ENCODE peak calls at places on chromosomes 16 and 17, in eight cellular contexts. One of them, this sample, is unnamed.

GRCh38 chr16:25217119-25217511 is 368 bp downstream of the AQP8 start:
- DNase-seq in SK-N-SH: no peak
- DNase-seq in cardiac muscle cell: no peak
- DNase-seq in keratinocyte: no peak
- DNase-seq in tibial artery: no peak
- DNase-seq in fibroblast of mammary gland: no peak
- DNase-seq in OCI-LY7: no peak
- DNase-seq in BJ: no peak
- DNase-seq in this sample: no peak

GRCh38 chr17:33373209-33373608 is 80.1 kb upstream of the ASIC2 start:
- DNase-seq in SK-N-SH: no peak
- DNase-seq in cardiac muscle cell: no peak
- DNase-seq in keratinocyte: no peak
- DNase-seq in tibial artery: no peak
- DNase-seq in fibroblast of mammary gland: no peak
- DNase-seq in OCI-LY7: no peak
- DNase-seq in BJ: no peak
- DNase-seq in this sample: no peak

GRCh38 chr17:43940630-43941029 is 1.6 kb downstream of the PPY start:
- DNase-seq in SK-N-SH: peak; percentile 81
- DNase-seq in cardiac muscle cell: peak; percentile 81
- DNase-seq in keratinocyte: no peak
- DNase-seq in tibial artery: no peak
- DNase-seq in fibroblast of mammary gland: no peak
- DNase-seq in OCI-LY7: peak; percentile 44
- DNase-seq in BJ: no peak
- DNase-seq in this sample: no peak

GRCh38 chr16:63933841-63934240 is 1188.0 kb downstream of the CDH11 start:
- DNase-seq in SK-N-SH: no peak
- DNase-seq in cardiac muscle cell: no peak
- DNase-seq in keratinocyte: no peak
- DNase-seq in tibial artery: no peak
- DNase-seq in fibroblast of mammary gland: no peak
- DNase-seq in OCI-LY7: no peak
- DNase-seq in BJ: no peak
- DNase-seq in this sample: no peak

GRCh38 chr17:74196541-74197310 is 6.8 kb upstream of the RPL38 start:
- DNase-seq in SK-N-SH: peak; percentile 60
- DNase-seq in cardiac muscle cell: no peak
- DNase-seq in keratinocyte: no peak
- DNase-seq in tibial artery: no peak
- DNase-seq in fibroblast of mammary gland: no peak
- DNase-seq in OCI-LY7: no peak
- DNase-seq in BJ: no peak
- DNase-seq in this sample: no peak

GRCh38 chr17:51540151-51540550 is 279.8 kb downstream of the UTP18 start:
- DNase-seq in SK-N-SH: no peak
- DNase-seq in cardiac muscle cell: no peak
- DNase-seq in keratinocyte: no peak
- DNase-seq in tibial artery: no peak
- DNase-seq in fibroblast of mammary gland: no peak
- DNase-seq in OCI-LY7: no peak
- DNase-seq in BJ: no peak
- DNase-seq in this sample: no peak

GRCh38 chr16:48970216-48970615 is 311.4 kb downstream of the CBLN1 start:
- DNase-seq in SK-N-SH: no peak
- DNase-seq in cardiac muscle cell: no peak
- DNase-seq in keratinocyte: no peak
- DNase-seq in tibial artery: no peak
- DNase-seq in fibroblast of mammary gland: no peak
- DNase-seq in OCI-LY7: no peak
- DNase-seq in BJ: no peak
- DNase-seq in this sample: no peak

GRCh38 chr17:4940625-4941021 is 555 bp downstream of the RNF167 start:
- DNase-seq in SK-N-SH: no peak
- DNase-seq in cardiac muscle cell: no peak
- DNase-seq in keratinocyte: no peak
- DNase-seq in tibial artery: no peak
- DNase-seq in fibroblast of mammary gland: no peak
- DNase-seq in OCI-LY7: peak; percentile 64
- DNase-seq in BJ: no peak
- DNase-seq in this sample: no peak

GRCh38 chr17:21678451-21679081 is 13.8 kb upstream of the KCNJ18 start:
- DNase-seq in SK-N-SH: peak; percentile 67
- DNase-seq in cardiac muscle cell: no peak
- DNase-seq in keratinocyte: no peak
- DNase-seq in tibial artery: peak; percentile 54
- DNase-seq in fibroblast of mammary gland: no peak
- DNase-seq in OCI-LY7: no peak
- DNase-seq in BJ: no peak
- DNase-seq in this sample: no peak

GRCh38 chr17:40699359-40699758 is 4.2 kb downstream of the KRT24 start:
- DNase-seq in SK-N-SH: no peak
- DNase-seq in cardiac muscle cell: no peak
- DNase-seq in keratinocyte: no peak
- DNase-seq in tibial artery: no peak
- DNase-seq in fibroblast of mammary gland: no peak
- DNase-seq in OCI-LY7: no peak
- DNase-seq in BJ: no peak
- DNase-seq in this sample: peak; percentile 22

GRCh38 chr16:20866161-20866772 is 33.9 kb downstream of the DCUN1D3 start:
- DNase-seq in SK-N-SH: peak; percentile 35
- DNase-seq in cardiac muscle cell: peak; percentile 32
- DNase-seq in keratinocyte: peak; percentile 69
- DNase-seq in tibial artery: peak; percentile 82
- DNase-seq in fibroblast of mammary gland: peak; percentile 86
- DNase-seq in OCI-LY7: no peak
- DNase-seq in BJ: peak; percentile 29
- DNase-seq in this sample: no peak

GRCh38 chr16:47774661-47775060 is 313.5 kb downstream of the PHKB start:
- DNase-seq in SK-N-SH: no peak
- DNase-seq in cardiac muscle cell: no peak
- DNase-seq in keratinocyte: no peak
- DNase-seq in tibial artery: no peak
- DNase-seq in fibroblast of mammary gland: peak; percentile 41
- DNase-seq in OCI-LY7: no peak
- DNase-seq in BJ: no peak
- DNase-seq in this sample: no peak

GRCh38 chr16:85602831-85603755 is 10.0 kb upstream of the GSE1 start:
- DNase-seq in SK-N-SH: no peak
- DNase-seq in cardiac muscle cell: no peak
- DNase-seq in keratinocyte: no peak
- DNase-seq in tibial artery: no peak
- DNase-seq in fibroblast of mammary gland: no peak
- DNase-seq in OCI-LY7: peak; percentile 63
- DNase-seq in BJ: no peak
- DNase-seq in this sample: no peak

GRCh38 chr16:11576427-11577289 is 10.1 kb downstream of the LITAF start:
- DNase-seq in SK-N-SH: peak; percentile 55
- DNase-seq in cardiac muscle cell: no peak
- DNase-seq in keratinocyte: no peak
- DNase-seq in tibial artery: no peak
- DNase-seq in fibroblast of mammary gland: no peak
- DNase-seq in OCI-LY7: peak; percentile 55
- DNase-seq in BJ: no peak
- DNase-seq in this sample: no peak

GRCh38 chr16:66099261-66099660 is 267.2 kb upstream of the CDH5 start:
- DNase-seq in SK-N-SH: no peak
- DNase-seq in cardiac muscle cell: no peak
- DNase-seq in keratinocyte: no peak
- DNase-seq in tibial artery: no peak
- DNase-seq in fibroblast of mammary gland: no peak
- DNase-seq in OCI-LY7: no peak
- DNase-seq in BJ: no peak
- DNase-seq in this sample: no peak

GRCh38 chr16:709651-710499 is 4.3 kb upstream of the FBXL16 start:
- DNase-seq in SK-N-SH: peak; percentile 91
- DNase-seq in cardiac muscle cell: peak; percentile 91
- DNase-seq in keratinocyte: no peak
- DNase-seq in tibial artery: no peak
- DNase-seq in fibroblast of mammary gland: peak; percentile 84
- DNase-seq in OCI-LY7: no peak
- DNase-seq in BJ: no peak
- DNase-seq in this sample: no peak

GRCh38 chr17:7553356-7553755 is 4.5 kb downstream of the TNFSF12 start:
- DNase-seq in SK-N-SH: no peak
- DNase-seq in cardiac muscle cell: no peak
- DNase-seq in keratinocyte: no peak
- DNase-seq in tibial artery: no peak
- DNase-seq in fibroblast of mammary gland: no peak
- DNase-seq in OCI-LY7: no peak
- DNase-seq in BJ: no peak
- DNase-seq in this sample: no peak

GRCh38 chr17:7557147-7557764 is 1.3 kb upstream of the TNFSF13 start:
- DNase-seq in SK-N-SH: no peak
- DNase-seq in cardiac muscle cell: no peak
- DNase-seq in keratinocyte: no peak
- DNase-seq in tibial artery: no peak
- DNase-seq in fibroblast of mammary gland: no peak
- DNase-seq in OCI-LY7: no peak
- DNase-seq in BJ: no peak
- DNase-seq in this sample: no peak

GRCh38 chr17:7556627-7557026 is 1.9 kb upstream of the TNFSF13 start:
- DNase-seq in SK-N-SH: no peak
- DNase-seq in cardiac muscle cell: no peak
- DNase-seq in keratinocyte: no peak
- DNase-seq in tibial artery: no peak
- DNase-seq in fibroblast of mammary gland: no peak
- DNase-seq in OCI-LY7: no peak
- DNase-seq in BJ: no peak
- DNase-seq in this sample: peak; percentile 26

GRCh38 chr17:7557825-7558543 is 566 bp upstream of the TNFSF13 start:
- DNase-seq in SK-N-SH: peak; percentile 82
- DNase-seq in cardiac muscle cell: peak; percentile 38
- DNase-seq in keratinocyte: no peak
- DNase-seq in tibial artery: peak; percentile 94
- DNase-seq in fibroblast of mammary gland: peak; percentile 64
- DNase-seq in OCI-LY7: peak; percentile 33
- DNase-seq in BJ: no peak
- DNase-seq in this sample: peak; percentile 94

DNA sequence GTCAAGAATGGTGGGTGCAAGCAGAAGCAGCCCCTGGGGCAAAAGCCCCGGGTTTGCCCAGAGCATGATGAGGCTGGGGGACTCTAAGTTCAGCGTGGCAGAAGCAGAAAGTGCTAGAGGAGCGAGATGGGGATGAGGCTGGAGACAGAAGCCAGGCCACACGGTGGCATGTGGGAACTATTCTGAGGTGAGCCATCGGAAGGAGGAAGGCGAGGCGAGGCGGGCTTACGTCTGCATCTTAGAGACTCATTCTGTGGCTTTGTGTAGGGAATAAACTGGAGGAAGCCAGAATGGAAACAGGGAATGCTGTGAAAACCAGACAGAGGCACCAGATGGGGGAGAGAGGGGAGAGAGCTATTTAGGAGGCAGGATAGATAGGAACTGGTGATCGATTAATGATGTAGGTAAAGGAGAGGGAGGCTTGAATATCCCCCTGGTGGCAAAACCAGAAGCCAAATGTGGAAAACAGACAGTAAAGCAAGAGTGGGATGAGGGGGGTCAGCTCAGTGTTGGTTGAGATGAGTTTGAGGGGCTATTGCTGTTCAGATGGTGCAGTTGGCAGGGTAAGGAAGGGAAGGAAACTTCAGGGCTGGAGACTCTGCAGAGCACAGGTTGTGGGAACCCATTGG is 3.1 kb upstream of the TNFSF13 start:
- DNase-seq in SK-N-SH: no peak
- DNase-seq in cardiac muscle cell: no peak
- DNase-seq in keratinocyte: no peak
- DNase-seq in tibial artery: no peak
- DNase-seq in fibroblast of mammary gland: no peak
- DNase-seq in OCI-LY7: no peak
- DNase-seq in BJ: no peak
- DNase-seq in this sample: no peak
- TF ChIP-seq CTCF in SK-N-SH: peak; percentile 32
- TF ChIP-seq CTCF in cardiac muscle cell: no peak
- TF ChIP-seq CTCF in keratinocyte: peak; percentile 10
- TF ChIP-seq CTCF in tibial artery: no peak
- TF ChIP-seq CTCF in fibroblast of mammary gland: peak; percentile 14
- TF ChIP-seq CTCF in OCI-LY7: no peak
- TF ChIP-seq CTCF in BJ: no peak
- TF ChIP-seq CTCF in this sample: no peak

GRCh38 chr16:15886078-15886477 is 2.3 kb downstream of the CEP20 start:
- DNase-seq in SK-N-SH: no peak
- DNase-seq in cardiac muscle cell: no peak
- DNase-seq in keratinocyte: no peak
- DNase-seq in tibial artery: no peak
- DNase-seq in fibroblast of mammary gland: no peak
- DNase-seq in OCI-LY7: no peak
- DNase-seq in BJ: no peak
- DNase-seq in this sample: no peak
- H3K4me3 ChIP-seq in SK-N-SH: no peak overlapping the region
- H3K4me3 ChIP-seq in cardiac muscle cell: no peak overlapping the region
- H3K4me3 ChIP-seq in keratinocyte: no peak overlapping the region
- H3K4me3 ChIP-seq in tibial artery: no peak overlapping the region
- H3K4me3 ChIP-seq in fibroblast of mammary gland: no peak overlapping the region
- H3K4me3 ChIP-seq in OCI-LY7: no peak overlapping the region
- H3K4me3 ChIP-seq in BJ: no peak overlapping the region
- H3K4me3 ChIP-seq in this sample: no peak overlapping the region

GRCh38 chr17:76367647-76368046 is 13.9 kb upstream of the PRPSAP1 start:
- DNase-seq in SK-N-SH: no peak
- DNase-seq in cardiac muscle cell: no peak
- DNase-seq in keratinocyte: no peak
- DNase-seq in tibial artery: no peak
- DNase-seq in fibroblast of mammary gland: no peak
- DNase-seq in OCI-LY7: no peak
- DNase-seq in BJ: no peak
- DNase-seq in this sample: no peak

GRCh38 chr17:76371656-76372628 is 12.5 kb upstream of the SPHK1 start:
- DNase-seq in SK-N-SH: no peak
- DNase-seq in cardiac muscle cell: no peak
- DNase-seq in keratinocyte: peak; percentile 87
- DNase-seq in tibial artery: no peak
- DNase-seq in fibroblast of mammary gland: peak; percentile 100
- DNase-seq in OCI-LY7: no peak
- DNase-seq in BJ: peak; percentile 93
- DNase-seq in this sample: no peak

GRCh38 chr17:76369804-76370203 is 14.6 kb upstream of the SPHK1 start:
- DNase-seq in SK-N-SH: peak; percentile 37
- DNase-seq in cardiac muscle cell: peak; percentile 42
- DNase-seq in keratinocyte: no peak
- DNase-seq in tibial artery: no peak
- DNase-seq in fibroblast of mammary gland: peak; percentile 63
- DNase-seq in OCI-LY7: no peak
- DNase-seq in BJ: no peak
- DNase-seq in this sample: no peak

GRCh38 chr17:76368545-76368944 is 14.8 kb upstream of the PRPSAP1 start:
- DNase-seq in SK-N-SH: peak; percentile 85
- DNase-seq in cardiac muscle cell: no peak
- DNase-seq in keratinocyte: no peak
- DNase-seq in tibial artery: no peak
- DNase-seq in fibroblast of mammary gland: peak; percentile 77
- DNase-seq in OCI-LY7: no peak
- DNase-seq in BJ: peak; percentile 44
- DNase-seq in this sample: no peak

GRCh38 chr17:76370261-76370993 is 14.0 kb upstream of the SPHK1 start:
- DNase-seq in SK-N-SH: peak; percentile 65
- DNase-seq in cardiac muscle cell: no peak
- DNase-seq in keratinocyte: peak; percentile 71
- DNase-seq in tibial artery: peak; percentile 84
- DNase-seq in fibroblast of mammary gland: peak; percentile 99
- DNase-seq in OCI-LY7: peak; percentile 52
- DNase-seq in BJ: peak; percentile 95
- DNase-seq in this sample: peak; percentile 29
- TF ChIP-seq CTCF in SK-N-SH: peak; percentile 93
- TF ChIP-seq CTCF in cardiac muscle cell: peak; percentile 73
- TF ChIP-seq CTCF in keratinocyte: peak; percentile 57
- TF ChIP-seq CTCF in tibial artery: peak; percentile 31
- TF ChIP-seq CTCF in fibroblast of mammary gland: peak; percentile 60
- TF ChIP-seq CTCF in OCI-LY7: peak; percentile 99
- TF ChIP-seq CTCF in BJ: peak; percentile 63
- TF ChIP-seq CTCF in this sample: no peak

GRCh38 chr17:7216242-7217112 is 3.2 kb downstream of the DLG4 start:
- DNase-seq in SK-N-SH: no peak
- DNase-seq in cardiac muscle cell: no peak
- DNase-seq in keratinocyte: no peak
- DNase-seq in tibial artery: no peak
- DNase-seq in fibroblast of mammary gland: no peak
- DNase-seq in OCI-LY7: peak; percentile 22
- DNase-seq in BJ: no peak
- DNase-seq in this sample: no peak
- H3K4me3 ChIP-seq in SK-N-SH: peak overlapping the region; percentile 61
- H3K4me3 ChIP-seq in cardiac muscle cell: peak overlapping the region; percentile 61
- H3K4me3 ChIP-seq in keratinocyte: peak overlapping the region; percentile 35
- H3K4me3 ChIP-seq in tibial artery: peak overlapping the region; percentile 49
- H3K4me3 ChIP-seq in fibroblast of mammary gland: peak overlapping the region; percentile 63
- H3K4me3 ChIP-seq in OCI-LY7: peak overlapping the region; percentile 75
- H3K4me3 ChIP-seq in BJ: peak overlapping the region; percentile 66
- H3K4me3 ChIP-seq in this sample: peak overlapping the region; percentile 46